ENCODE peak calls at places on chromosome 20, in five cellular contexts. E, P, H, F and N are unnamed samples.

GRCh38 chr20:17666491-17666890 is 15.6 kb downstream of the RRBP1 start:
- DNase-seq in E (no peak), F (no peak), H (peak; percentile 41), P (peak; percentile 70), N (no peak)

GRCh38 chr20:59672576-59672975 is 68.2 kb downstream of the PHACTR3 start:
- DNase-seq in P (no peak), E (no peak), H (no peak), F (no peak), N (no peak)

GRCh38 chr20:63114693-63115069 is 101.2 kb downstream of the YTHDF1 start:
- DNase-seq in H (no peak), E (no peak), F (no peak), P (no peak), N (no peak)

GRCh38 chr20:19073584-19074198 is 138.8 kb upstream of the SLC24A3 start:
- DNase-seq in P (no peak), H (no peak), F (no peak), E (no peak), N (peak; percentile 29)

GRCh38 chr20:45359069-45359405 is 3.9 kb upstream of the SYS1 start:
- DNase-seq in E (no peak), H (peak; percentile 79), P (peak; percentile 89), F (no peak), N (peak; percentile 59)

GRCh38 chr20:3358676-3359340 is 48.7 kb downstream of the DNAAF9 start:
- DNase-seq in P (no peak), F (no peak), E (no peak), H (no peak), N (no peak)

GRCh38 chr20:62760536-62761057 is 35.7 kb upstream of the MRGBP start:
- DNase-seq in H (no peak), E (no peak), P (no peak), F (no peak), N (no peak)

GRCh38 chr20:32509639-32510066 is 75.5 kb downstream of the NOL4L start:
- DNase-seq in F (no peak), H (no peak), E (no peak), P (no peak), N (no peak)

GRCh38 chr20:62953167-62953838 is 794 bp downstream of the SLC17A9 start:
- DNase-seq in H (no peak), E (no peak), F (no peak), P (no peak), N (no peak)

GRCh38 chr20:40763646-40764295 is 74.7 kb upstream of the MAFB start:
- DNase-seq in E (peak; percentile 15), H (peak; percentile 32), F (no peak), P (no peak), N (no peak)

GRCh38 chr20:17835941-17836861 is 132.4 kb downstream of the SNX5 start:
- DNase-seq in P (peak; percentile 95), H (peak; percentile 97), F (no peak), E (peak; percentile 58), N (peak; percentile 59)

GRCh38 chr20:32571566-32571965 is 13.6 kb downstream of the NOL4L start:
- DNase-seq in E (no peak), H (no peak), F (no peak), P (no peak), N (no peak)

GRCh38 chr20:60813066-60813465 is 439.0 kb upstream of the CDH4 start:
- DNase-seq in E (no peak), H (no peak), F (no peak), P (no peak), N (no peak)

GRCh38 chr20:4038676-4039075 is 23.3 kb upstream of the RNF24 start:
- DNase-seq in F (no peak), P (no peak), E (no peak), H (no peak), N (no peak)

DNA sequence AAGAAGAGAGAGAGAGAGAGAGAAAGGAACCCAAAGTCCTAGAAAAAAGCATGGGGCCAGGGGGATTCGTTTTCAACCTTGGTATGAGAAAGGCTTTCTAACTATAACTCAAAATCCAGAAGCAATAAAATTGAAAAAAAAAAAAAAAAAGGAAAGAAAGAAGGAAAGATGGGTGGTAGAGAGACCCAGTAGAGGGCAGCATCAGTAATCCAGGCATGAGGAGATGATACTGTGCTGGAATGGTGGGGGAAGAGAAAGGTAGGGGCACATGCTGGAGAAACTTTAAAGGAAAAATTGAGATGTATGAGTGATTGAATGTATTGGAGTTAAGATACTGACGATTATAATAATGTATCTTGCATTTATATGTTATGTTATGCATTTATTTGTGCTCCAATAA is 1040.7 kb upstream of the FLRT3 start:
- DNase-seq in H (no peak), P (peak; percentile 2), F (no peak), E (no peak), N (no peak)
- TF ChIP-seq CTCF in H (no peak), P (peak; percentile 41), F (peak; percentile 49), E (peak; percentile 9), N (no peak)

DNA sequence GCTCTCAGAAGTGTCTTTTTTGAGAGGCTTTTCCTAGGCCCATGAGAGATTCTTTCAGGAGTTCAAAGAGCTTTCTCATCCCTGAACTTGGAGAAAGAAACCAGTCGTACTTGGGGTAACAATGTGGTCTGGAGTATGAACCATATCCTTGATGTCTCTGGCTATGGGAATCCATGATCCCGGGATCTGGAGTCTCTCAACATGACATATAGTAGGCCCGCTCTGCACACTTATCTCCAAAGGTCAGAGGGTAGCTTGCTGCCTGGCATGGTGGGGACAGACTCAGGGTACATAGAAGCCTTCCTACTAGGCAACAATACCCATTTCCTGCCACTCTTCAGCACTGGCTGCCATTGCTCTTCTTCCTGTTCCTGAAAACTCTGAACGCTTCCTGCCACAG is 42.2 kb upstream of the NFATC2 start:
- DNase-seq in H (no peak), P (no peak), E (no peak), F (no peak), N (no peak)
- TF ChIP-seq CTCF in H (no peak), P (no peak), E (no peak), F (no peak), N (no peak)

GRCh38 chr20:25223179-25223661 is 24.7 kb upstream of the PYGB start:
- DNase-seq in E (peak; percentile 18), P (peak; percentile 96), H (peak; percentile 90), F (peak; percentile 98), N (peak; percentile 97)
- TF ChIP-seq CTCF in E (peak; percentile 16), P (peak; percentile 17), H (peak; percentile 12), F (peak; percentile 49), N (no peak)

GRCh38 chr20:57580478-57581201 is 19.7 kb downstream of the PCK1 start:
- DNase-seq in F (no peak), P (no peak), E (no peak), H (no peak), N (no peak)

GRCh38 chr20:57583289-57584257 is 22.7 kb downstream of the PCK1 start:
- DNase-seq in P (no peak), H (no peak), E (no peak), F (no peak), N (no peak)

GRCh38 chr20:57582029-57582378 is 21.1 kb downstream of the PCK1 start:
- DNase-seq in H (no peak), E (no peak), F (no peak), P (no peak), N (no peak)

GRCh38 chr20:57581202-57582028 is 20.5 kb downstream of the PCK1 start:
- DNase-seq in F (no peak), H (no peak), P (no peak), E (no peak), N (no peak)

GRCh38 chr20:57582432-57583288 is 21.8 kb downstream of the PCK1 start:
- DNase-seq in P (peak; percentile 94), F (peak; percentile 71), E (no peak), H (no peak), N (no peak)
- TF ChIP-seq CTCF in P (peak; percentile 72), F (peak; percentile 77), E (peak; percentile 30), H (peak; percentile 61), N (no peak)

GRCh38 chr20:46893877-46894578 is 615 bp upstream of the EYA2 start:
- DNase-seq in H (no peak), P (no peak), F (no peak), E (no peak), N (no peak)

GRCh38 chr20:46894971-46895905 is 595 bp downstream of the EYA2 start:
- DNase-seq in P (peak; percentile 31), F (no peak), H (no peak), E (no peak), N (no peak)

GRCh38 chr20:46893051-46893450 is 1.6 kb upstream of the EYA2 start:
- DNase-seq in H (no peak), E (no peak), F (no peak), P (no peak), N (no peak)

GRCh38 chr20:46895906-46896242 is 1.2 kb downstream of the EYA2 start:
- DNase-seq in H (no peak), F (no peak), E (no peak), P (no peak), N (no peak)

GRCh38 chr20:46894579-46894958 is at the start of gene EYA2:
- DNase-seq in H (no peak), E (no peak), P (no peak), F (no peak), N (no peak)
- TF ChIP-seq CTCF in H (no peak), E (no peak), P (no peak), F (no peak), N (no peak)

DNA sequence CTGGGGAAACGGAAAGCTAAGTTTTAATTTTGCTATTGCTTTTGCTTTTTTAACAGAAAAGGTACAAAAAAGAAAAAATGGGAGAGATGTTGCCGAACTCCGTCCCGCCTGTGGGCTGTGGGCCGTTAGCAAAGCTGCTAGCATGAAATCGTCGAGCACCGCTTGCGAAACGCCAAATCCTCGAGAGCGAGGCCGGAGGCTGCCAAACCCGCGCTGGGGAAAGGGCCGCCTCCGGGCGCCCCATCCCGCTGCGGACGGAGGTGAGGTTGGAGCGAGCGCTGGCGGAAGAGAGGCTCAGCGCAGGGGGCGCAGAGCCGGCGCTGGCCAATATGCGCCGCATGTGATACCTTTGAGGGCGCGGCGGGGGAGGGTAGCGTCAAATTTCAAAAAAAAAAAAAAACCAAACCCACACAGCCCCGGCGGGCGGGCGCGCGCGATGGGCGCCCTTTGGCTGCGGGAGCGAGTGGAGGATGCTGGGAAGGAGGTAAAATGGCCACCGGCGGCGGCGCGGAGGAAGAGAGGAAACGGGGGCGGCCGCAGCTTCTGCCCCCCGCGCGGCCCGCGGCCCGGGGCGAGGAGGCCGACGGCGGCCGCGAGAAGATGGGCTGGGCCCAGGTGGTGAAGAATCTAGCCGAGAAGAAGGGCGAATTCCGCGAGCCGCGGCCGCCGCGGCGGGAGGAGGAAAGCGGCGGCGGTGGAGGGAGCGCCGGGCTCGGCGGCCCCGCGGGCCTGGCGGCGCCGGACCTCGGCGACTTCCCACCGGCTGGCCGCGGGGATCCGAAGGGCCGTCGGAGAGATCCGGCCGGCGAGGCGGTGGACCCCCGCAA is at the start of gene ZCCHC3:
- DNase-seq in F (peak; percentile 74), H (peak; percentile 89), P (peak; percentile 98), E (peak; percentile 91), N (peak; percentile 96)
- TF ChIP-seq CTCF in F (peak; percentile 18), H (peak; percentile 11), P (peak; percentile 24), E (peak; percentile 11), N (no peak)

DNA sequence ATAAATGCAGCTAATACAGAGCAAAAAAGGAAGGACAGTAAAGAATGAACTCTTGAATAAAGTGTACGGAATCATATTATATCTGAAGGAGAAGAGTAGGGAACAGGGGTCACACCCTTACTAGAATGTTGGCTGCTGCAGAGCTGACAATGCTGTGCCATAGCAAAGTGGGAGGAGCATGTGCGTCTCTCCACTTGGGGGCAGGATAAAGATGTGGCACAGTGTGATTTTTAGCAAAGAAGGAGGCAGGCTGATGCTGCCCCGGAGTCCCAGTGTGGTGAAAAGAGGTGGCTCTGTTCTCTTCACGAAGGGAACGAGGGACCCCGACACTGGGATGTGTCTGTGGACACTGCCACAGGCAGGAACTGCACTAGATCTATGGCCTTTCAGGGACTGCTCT is 67.5 kb downstream of the INSM1 start:
- DNase-seq in F (no peak), H (no peak), E (no peak), P (no peak), N (no peak)
- TF ChIP-seq CTCF in F (no peak), H (no peak), E (no peak), P (no peak), N (no peak)